ENCODE peak calls at places on chromosomes 5 and 9, in six cellular contexts. D, Q, O, K, F and P are unnamed samples.

GRCh38 chr9:109166771-109167601 is at the start of gene FRRS1L:
- DNase-seq in Q (peak; percentile 59), F (no peak), O (no peak), K (peak; percentile 64), D (no peak), P (no peak)

GRCh38 chr5:103217101-103217500 is 41.5 kb upstream of the MACIR start:
- DNase-seq in K (no peak), F (no peak), Q (no peak), O (no peak), D (no peak), P (no peak)

GRCh38 chr9:87635656-87636501 is 90.0 kb upstream of the CTSL start:
- DNase-seq in O (no peak), Q (no peak), K (no peak), F (no peak), D (no peak), P (no peak)

GRCh38 chr9:112411626-112412027 is 31.7 kb downstream of the HSDL2 start:
- DNase-seq in Q (no peak), D (no peak), K (no peak), F (no peak), O (no peak), P (no peak)

GRCh38 chr9:131810351-131811170 is 70.7 kb upstream of the RAPGEF1 start:
- DNase-seq in D (no peak), F (no peak), K (no peak), O (no peak), Q (peak; percentile 100), P (no peak)

GRCh38 chr9:131395745-131396479 is 2.0 kb downstream of the PRRC2B start:
- DNase-seq in O (no peak), F (no peak), D (no peak), Q (peak; percentile 75), K (no peak), P (no peak)

GRCh38 chr5:93164690-93165089 is 416.3 kb downstream of the NR2F1-AS1 start:
- DNase-seq in D (no peak), O (no peak), Q (no peak), F (no peak), K (no peak), P (no peak)

GRCh38 chr5:59713488-59713844 is 180.1 kb downstream of the PDE4D start:
- DNase-seq in Q (no peak), F (no peak), D (no peak), O (no peak), K (no peak), P (no peak)

GRCh38 chr5:168472329-168472728 is 13.9 kb upstream of the RARS1 start:
- DNase-seq in O (peak; percentile 67), Q (no peak), F (no peak), K (no peak), D (no peak), P (no peak)

GRCh38 chr5:62138607-62139006 is 167.4 kb upstream of the KIF2A start:
- DNase-seq in Q (no peak), F (no peak), O (no peak), K (no peak), D (no peak), P (no peak)